ENCODE peak calls at places on chromosomes 1 and 21, in five cellular contexts. One of them, this sample, is unnamed.

GRCh38 chr1:64891440-64891815 is 74.9 kb downstream of the JAK1 start:
- DNase-seq in heart left ventricle: no peak
- DNase-seq in stomach: no peak
- DNase-seq in lower leg skin: no peak
- DNase-seq in endodermal cell: no peak
- DNase-seq in this sample: no peak

GRCh38 chr1:33099290-33100118 is 18.6 kb downstream of the AZIN2 start:
- DNase-seq in stomach: peak; percentile 34
- DNase-seq in lower leg skin: peak; percentile 85
- DNase-seq in endodermal cell: peak; percentile 88
- DNase-seq in heart left ventricle: no peak
- DNase-seq in this sample: no peak

GRCh38 chr1:168623003-168623828 is 46.8 kb downstream of the XCL1 start:
- DNase-seq in endodermal cell: no peak
- DNase-seq in lower leg skin: no peak
- DNase-seq in heart left ventricle: no peak
- DNase-seq in stomach: no peak
- DNase-seq in this sample: no peak

GRCh38 chr1:47309427-47309826 is 4.5 kb downstream of the STIL start:
- DNase-seq in endodermal cell: no peak
- DNase-seq in heart left ventricle: no peak
- DNase-seq in stomach: no peak
- DNase-seq in lower leg skin: no peak
- DNase-seq in this sample: no peak

GRCh38 chr1:182301026-182301436 is 90.6 kb downstream of the GLUL start:
- DNase-seq in stomach: no peak
- DNase-seq in endodermal cell: no peak
- DNase-seq in heart left ventricle: no peak
- DNase-seq in lower leg skin: no peak
- DNase-seq in this sample: no peak

GRCh38 chr1:213297021-213297420 is 246.0 kb downstream of the RPS6KC1 start:
- DNase-seq in stomach: no peak
- DNase-seq in heart left ventricle: no peak
- DNase-seq in endodermal cell: no peak
- DNase-seq in lower leg skin: no peak
- DNase-seq in this sample: no peak

GRCh38 chr1:33097137-33097611 is 16.2 kb downstream of the AZIN2 start:
- DNase-seq in heart left ventricle: no peak
- DNase-seq in lower leg skin: peak; percentile 53
- DNase-seq in endodermal cell: no peak
- DNase-seq in stomach: no peak
- DNase-seq in this sample: no peak

GRCh38 chr1:185317886-185318310 is 855 bp upstream of the IVNS1ABP start:
- DNase-seq in lower leg skin: peak; percentile 85
- DNase-seq in stomach: peak; percentile 55
- DNase-seq in endodermal cell: peak; percentile 70
- DNase-seq in heart left ventricle: no peak
- DNase-seq in this sample: no peak

GRCh38 chr21:46116846-46117585 is 19.1 kb downstream of the COL6A2 start:
- DNase-seq in endodermal cell: peak; percentile 30
- DNase-seq in heart left ventricle: peak; percentile 14
- DNase-seq in stomach: no peak
- DNase-seq in lower leg skin: peak; percentile 82
- DNase-seq in this sample: peak; percentile 12

GRCh38 chr21:46115441-46116188 is 17.7 kb downstream of the COL6A2 start:
- DNase-seq in heart left ventricle: peak; percentile 13
- DNase-seq in lower leg skin: peak; percentile 74
- DNase-seq in endodermal cell: peak; percentile 36
- DNase-seq in stomach: no peak
- DNase-seq in this sample: no peak

GRCh38 chr21:46116189-46116845 is 18.4 kb downstream of the COL6A2 start:
- DNase-seq in heart left ventricle: peak; percentile 8
- DNase-seq in endodermal cell: peak; percentile 31
- DNase-seq in lower leg skin: peak; percentile 83
- DNase-seq in stomach: no peak
- DNase-seq in this sample: peak; percentile 17

GRCh38 chr21:46113497-46114176 is 15.7 kb downstream of the COL6A2 start:
- DNase-seq in stomach: peak; percentile 16
- DNase-seq in lower leg skin: peak; percentile 68
- DNase-seq in heart left ventricle: peak; percentile 9
- DNase-seq in endodermal cell: no peak
- DNase-seq in this sample: no peak

GRCh38 chr21:46114963-46115362 is 17.1 kb downstream of the COL6A2 start:
- DNase-seq in stomach: no peak
- DNase-seq in endodermal cell: no peak
- DNase-seq in lower leg skin: peak; percentile 83
- DNase-seq in heart left ventricle: peak; percentile 18
- DNase-seq in this sample: no peak
- TF ChIP-seq CTCF in stomach: no peak
- TF ChIP-seq CTCF in endodermal cell: no peak
- TF ChIP-seq CTCF in lower leg skin: no peak
- TF ChIP-seq CTCF in heart left ventricle: no peak
- TF ChIP-seq CTCF in this sample: no peak

GRCh38 chr1:231844986-231845502 is 218.5 kb downstream of the DISC1 start:
- DNase-seq in lower leg skin: no peak
- DNase-seq in heart left ventricle: no peak
- DNase-seq in endodermal cell: no peak
- DNase-seq in stomach: no peak
- DNase-seq in this sample: no peak
- TF ChIP-seq CTCF in lower leg skin: no peak
- TF ChIP-seq CTCF in heart left ventricle: no peak
- TF ChIP-seq CTCF in endodermal cell: no peak
- TF ChIP-seq CTCF in stomach: no peak
- TF ChIP-seq CTCF in this sample: no peak

DNA sequence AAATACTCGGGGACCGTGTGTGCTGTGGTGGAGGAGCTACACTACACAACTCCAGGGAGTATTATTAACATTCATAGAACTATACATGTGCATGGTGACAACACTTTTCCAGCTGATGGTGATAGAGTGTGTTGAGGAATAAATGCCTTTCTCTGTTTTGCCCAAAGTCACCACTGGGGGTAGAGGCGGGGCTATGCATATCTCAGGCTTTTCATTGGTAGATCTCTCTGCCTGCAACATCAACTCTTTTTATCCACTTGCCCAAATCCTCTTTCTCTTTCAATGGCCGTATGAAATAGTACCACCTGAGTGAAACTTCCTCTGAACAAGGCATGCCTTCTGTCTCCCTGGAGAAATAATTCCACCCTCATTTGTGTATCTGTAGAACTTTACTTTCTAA is 107.0 kb upstream of the C8B start:
- DNase-seq in stomach: no peak
- DNase-seq in lower leg skin: no peak
- DNase-seq in heart left ventricle: no peak
- DNase-seq in endodermal cell: peak; percentile 71
- DNase-seq in this sample: peak; percentile 37
- TF ChIP-seq CTCF in stomach: no peak
- TF ChIP-seq CTCF in lower leg skin: no peak
- TF ChIP-seq CTCF in heart left ventricle: no peak
- TF ChIP-seq CTCF in endodermal cell: peak; percentile 67
- TF ChIP-seq CTCF in this sample: peak; percentile 41

DNA sequence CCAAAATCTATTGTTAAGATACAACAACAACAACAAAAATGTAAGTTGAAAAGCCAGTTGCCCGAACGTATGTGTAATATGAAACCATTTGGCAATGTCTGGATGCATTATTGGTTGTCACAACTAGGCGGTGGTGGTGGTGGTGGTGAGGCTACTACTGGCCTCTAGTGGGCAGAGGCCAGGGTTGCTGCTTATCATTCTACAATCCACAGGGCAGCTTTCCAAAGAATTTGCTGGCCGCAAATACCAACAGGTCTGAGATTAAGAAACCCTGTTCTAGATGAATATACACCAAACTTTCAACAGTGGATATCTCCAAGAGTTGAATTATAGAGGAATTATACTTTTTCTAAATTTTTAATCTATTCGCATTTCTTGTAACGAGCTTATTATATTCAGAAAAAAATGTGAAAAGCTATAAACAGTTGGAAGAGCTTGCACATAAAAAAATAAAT is 26.8 kb upstream of the ZNF697 start:
- DNase-seq in heart left ventricle: peak; percentile 54
- DNase-seq in endodermal cell: no peak
- DNase-seq in stomach: peak; percentile 77
- DNase-seq in lower leg skin: peak; percentile 87
- DNase-seq in this sample: peak; percentile 41
- TF ChIP-seq CTCF in heart left ventricle: no peak
- TF ChIP-seq CTCF in endodermal cell: no peak
- TF ChIP-seq CTCF in stomach: no peak
- TF ChIP-seq CTCF in lower leg skin: no peak
- TF ChIP-seq CTCF in this sample: peak; percentile 20

DNA sequence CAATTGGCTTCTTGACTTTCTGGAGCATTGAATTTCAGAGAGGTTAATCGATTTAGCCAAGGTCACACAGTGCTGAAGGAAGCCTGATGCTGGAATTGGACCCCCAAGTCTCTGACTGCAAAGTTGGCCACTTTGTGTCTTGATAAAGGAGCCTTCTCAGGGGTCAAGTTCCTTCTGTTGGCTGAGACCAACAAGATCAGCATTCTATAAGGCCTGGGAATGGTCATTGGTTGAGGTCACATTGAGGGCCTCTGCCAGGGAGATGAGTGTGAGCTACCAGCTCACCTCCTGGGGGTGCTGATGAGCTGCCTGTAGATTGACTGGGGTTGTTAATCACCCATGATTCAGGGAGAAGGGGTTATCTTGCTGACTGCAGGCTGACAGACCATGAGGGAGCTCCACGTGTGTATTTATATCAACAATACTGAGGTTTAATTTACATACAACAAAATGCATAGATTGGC is 54.5 kb downstream of the RPS6KA1 start:
- DNase-seq in stomach: no peak
- DNase-seq in endodermal cell: peak; percentile 86
- DNase-seq in heart left ventricle: no peak
- DNase-seq in lower leg skin: no peak
- DNase-seq in this sample: no peak
- TF ChIP-seq CTCF in stomach: no peak
- TF ChIP-seq CTCF in endodermal cell: peak; percentile 75
- TF ChIP-seq CTCF in heart left ventricle: no peak
- TF ChIP-seq CTCF in lower leg skin: no peak
- TF ChIP-seq CTCF in this sample: no peak

DNA sequence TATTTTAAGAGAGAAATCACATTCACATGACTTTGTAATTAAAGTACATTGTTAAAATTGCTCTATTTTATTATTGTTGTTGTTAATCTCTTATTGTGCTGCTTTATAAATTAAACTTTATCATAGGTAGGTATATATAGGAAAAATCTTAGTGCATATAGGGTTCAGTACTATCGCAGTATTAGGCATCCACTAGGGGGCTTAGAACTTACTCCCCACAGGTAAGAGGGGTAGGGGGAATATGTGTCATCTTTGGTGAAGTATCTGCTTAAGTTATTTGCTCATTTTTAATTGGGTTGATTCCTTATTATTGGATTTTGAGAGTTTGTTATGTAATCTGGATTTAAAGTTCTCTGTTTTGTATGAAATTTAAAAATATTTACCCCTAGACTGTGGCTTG is 385.2 kb downstream of the DUSP10 start:
- DNase-seq in stomach: no peak
- DNase-seq in lower leg skin: no peak
- DNase-seq in endodermal cell: no peak
- DNase-seq in heart left ventricle: no peak
- DNase-seq in this sample: no peak
- TF ChIP-seq CTCF in stomach: no peak
- TF ChIP-seq CTCF in lower leg skin: no peak
- TF ChIP-seq CTCF in endodermal cell: peak; percentile 65
- TF ChIP-seq CTCF in heart left ventricle: no peak
- TF ChIP-seq CTCF in this sample: no peak

DNA sequence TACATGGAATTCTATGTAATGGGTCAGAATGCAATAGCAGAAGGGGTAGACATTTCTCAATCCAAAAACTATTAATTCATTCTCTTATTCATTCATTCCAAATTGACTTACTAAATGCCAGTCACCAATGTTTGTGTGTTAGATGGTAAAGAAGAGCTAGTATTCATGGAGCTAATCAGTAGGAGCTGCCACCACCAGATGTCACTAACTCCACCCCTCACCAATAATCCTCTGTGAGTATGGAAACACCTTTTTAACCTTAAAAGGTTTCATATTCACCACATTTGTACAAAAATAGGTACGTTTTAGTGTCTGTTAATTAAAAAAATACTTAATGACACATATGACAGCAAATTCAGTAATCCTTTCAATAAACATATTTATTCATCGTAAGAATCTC is 131.8 kb upstream of the PKN2 start:
- DNase-seq in endodermal cell: no peak
- DNase-seq in stomach: no peak
- DNase-seq in lower leg skin: no peak
- DNase-seq in heart left ventricle: no peak
- DNase-seq in this sample: no peak
- TF ChIP-seq CTCF in endodermal cell: peak; percentile 67
- TF ChIP-seq CTCF in stomach: no peak
- TF ChIP-seq CTCF in lower leg skin: no peak
- TF ChIP-seq CTCF in heart left ventricle: no peak
- TF ChIP-seq CTCF in this sample: no peak

DNA sequence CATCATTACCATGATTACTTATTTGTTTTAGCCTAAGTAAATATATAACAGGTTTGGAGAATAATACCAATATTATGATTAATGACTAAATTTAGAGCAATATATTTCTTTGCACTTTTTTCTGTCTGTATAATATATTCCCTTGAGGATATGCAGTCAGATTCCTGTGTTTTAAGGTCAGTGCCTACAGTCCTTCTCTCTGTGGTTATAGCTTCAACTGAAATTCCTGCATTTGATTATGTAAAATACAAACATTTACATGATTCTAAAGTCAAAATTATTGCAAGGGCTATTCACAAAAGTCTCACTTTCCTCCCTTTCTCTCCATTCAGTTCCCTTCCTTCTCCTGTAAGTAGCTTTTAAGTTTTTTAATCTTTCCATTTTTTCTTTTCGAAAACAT is 142.9 kb upstream of the COL6A1 start:
- DNase-seq in stomach: no peak
- DNase-seq in endodermal cell: no peak
- DNase-seq in lower leg skin: no peak
- DNase-seq in heart left ventricle: no peak
- DNase-seq in this sample: no peak
- TF ChIP-seq CTCF in stomach: no peak
- TF ChIP-seq CTCF in endodermal cell: no peak
- TF ChIP-seq CTCF in lower leg skin: no peak
- TF ChIP-seq CTCF in heart left ventricle: no peak
- TF ChIP-seq CTCF in this sample: no peak

DNA sequence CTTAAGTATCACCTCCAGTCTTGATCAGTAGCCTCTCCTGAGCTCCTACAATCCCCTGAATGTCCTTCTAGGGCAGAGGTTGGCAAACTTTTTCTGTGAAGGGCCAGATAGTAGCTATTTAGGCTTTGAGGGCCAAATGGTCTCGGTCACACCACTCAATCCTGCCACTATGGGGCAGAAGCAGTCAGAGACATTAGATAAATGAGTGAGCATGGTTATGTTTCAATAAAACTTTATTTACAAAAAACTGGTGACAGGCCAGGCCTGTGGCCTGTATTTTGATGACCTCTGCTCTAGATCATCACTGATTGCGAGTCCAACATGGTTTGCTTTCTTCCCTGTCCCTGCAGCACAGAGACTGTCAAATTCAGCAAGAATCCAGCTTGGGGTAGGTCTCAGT is 36.3 kb downstream of the LRP8 start:
- DNase-seq in stomach: no peak
- DNase-seq in endodermal cell: no peak
- DNase-seq in heart left ventricle: no peak
- DNase-seq in lower leg skin: no peak
- DNase-seq in this sample: no peak
- TF ChIP-seq CTCF in stomach: no peak
- TF ChIP-seq CTCF in endodermal cell: peak; percentile 52
- TF ChIP-seq CTCF in heart left ventricle: no peak
- TF ChIP-seq CTCF in lower leg skin: no peak
- TF ChIP-seq CTCF in this sample: no peak

GRCh38 chr1:71587961-71588360 is 507.1 kb upstream of the ZRANB2 start:
- DNase-seq in stomach: no peak
- DNase-seq in lower leg skin: no peak
- DNase-seq in heart left ventricle: no peak
- DNase-seq in endodermal cell: no peak
- DNase-seq in this sample: no peak
- TF ChIP-seq CTCF in stomach: no peak
- TF ChIP-seq CTCF in lower leg skin: no peak
- TF ChIP-seq CTCF in heart left ventricle: peak; percentile 46
- TF ChIP-seq CTCF in endodermal cell: peak; percentile 68
- TF ChIP-seq CTCF in this sample: no peak

This sample was measured in glutamatergic neuron.